ENCODE peak calls at places on chromosomes 4 and X, in ten cellular contexts. D is MM.1S, I is aorta, W is right cardiac atrium, E is IMR-90, J is K562, K is sigmoid colon, L is mammary epithelial cell, P is pancreas, A is neuronal stem cell. T is an unnamed sample. For H3K27me3 and H3K4me1, the result is how much of the 10 kb centered on the place peaks cover.

GRCh38 chr4:8515316-8516060 is 64.7 kb upstream of the GPR78 start:
- DNase-seq in D (no peak), I (no peak), W (no peak), E (peak), J (no peak), K (peak), L (no peak), P (no peak), A (no peak), T (no peak)

GRCh38 chr4:122826596-122827257 is at the start of gene FGF2:
- DNase-seq in D (peak), I (peak), W (peak), E (peak), J (peak), K (peak), L (peak), P (peak), A (peak), T (peak)

GRCh38 chr4:25842229-25842840 is 20.5 kb downstream of the SEL1L3 start:
- DNase-seq in D (peak), I (no peak), W (no peak), E (no peak), J (no peak), K (no peak), L (no peak), P (no peak), A (no peak), T (no peak)

GRCh38 chr4:39574946-39575345 is 47.7 kb upstream of the UGDH start:
- DNase-seq in D (no peak), I (no peak), W (no peak), E (no peak), J (no peak), K (no peak), L (no peak), P (no peak), A (no peak), T (no peak)

GRCh38 chr4:126778348-126778747 is 854.4 kb upstream of the INTU start:
- DNase-seq in D (no peak), I (no peak), W (no peak), E (peak), J (peak), K (no peak), L (peak), P (no peak), A (no peak), T (no peak)

GRCh38 chr4:134867027-134867426 is 665.4 kb upstream of the PABPC4L start:
- DNase-seq in D (no peak), I (no peak), W (no peak), E (no peak), J (no peak), K (no peak), L (no peak), P (no peak), A (no peak), T (no peak)

GRCh38 chr4:1693131-1693896 is 9.2 kb upstream of the FAM53A start:
- DNase-seq in D (peak), I (peak), W (peak), E (peak), J (peak), K (peak), L (peak), P (peak), A (peak), T (peak)

GRCh38 chrX:57918750-57919436 is 8.6 kb upstream of the ZXDA start:
- DNase-seq in D (peak), I (peak), W (peak), E (peak), J (no peak), K (no peak), L (no peak), P (no peak), A (no peak), T (peak)

GRCh38 chr4:108590776-108591175 is 29.6 kb upstream of the RPL34 start:
- DNase-seq in D (no peak), I (no peak), W (no peak), E (peak), J (no peak), K (no peak), L (no peak), P (no peak), A (no peak), T (no peak)

GRCh38 chrX:40056420-40056819 is 41.3 kb downstream of the BCOR start:
- DNase-seq in D (no peak), I (no peak), W (no peak), E (no peak), J (no peak), K (no peak), L (no peak), P (no peak), A (no peak), T (no peak)

GRCh38 chrX:66892004-66892403 is 253.1 kb upstream of the EDA2R start:
- DNase-seq in D (no peak), I (no peak), W (no peak), E (no peak), J (no peak), K (no peak), L (no peak), P (no peak), A (no peak), T (no peak)

GRCh38 chr4:164701665-164702064 is 52.3 kb upstream of the SMIM31 start:
- DNase-seq in D (peak), I (no peak), W (no peak), E (no peak), J (no peak), K (no peak), L (no peak), P (no peak), A (no peak), T (no peak)

GRCh38 chr4:145839151-145839550 is 99.5 kb downstream of the ZNF827 start:
- DNase-seq in D (no peak), I (no peak), W (no peak), E (peak), J (no peak), K (no peak), L (no peak), P (no peak), A (no peak), T (no peak)

GRCh38 chr4:32022071-32022470 is 1301.9 kb downstream of the PCDH7 start:
- DNase-seq in D (no peak), I (no peak), W (no peak), E (no peak), J (peak), K (no peak), L (peak), P (no peak), A (no peak), T (no peak)

GRCh38 chrX:120306640-120307039 is 4.6 kb downstream of the TMEM255A start:
- DNase-seq in D (no peak), I (no peak), W (no peak), E (no peak), J (no peak), K (no peak), L (no peak), P (no peak), A (no peak), T (no peak)

GRCh38 chr4:47533689-47534347 is 48.7 kb downstream of the ATP10D start:
- DNase-seq in D (no peak), I (no peak), W (no peak), E (peak), J (no peak), K (no peak), L (no peak), P (no peak), A (no peak), T (no peak)

GRCh38 chr4:54543088-54543795 is 114.5 kb upstream of the KIT start:
- DNase-seq in D (no peak), I (no peak), W (no peak), E (peak), J (no peak), K (no peak), L (peak), P (no peak), A (no peak), T (no peak)

GRCh38 chr4:1216869-1217294 is 32.0 kb downstream of the CTBP1 start:
- DNase-seq in D (no peak), I (no peak), W (peak), E (no peak), J (no peak), K (no peak), L (no peak), P (no peak), A (no peak), T (no peak)

DNA sequence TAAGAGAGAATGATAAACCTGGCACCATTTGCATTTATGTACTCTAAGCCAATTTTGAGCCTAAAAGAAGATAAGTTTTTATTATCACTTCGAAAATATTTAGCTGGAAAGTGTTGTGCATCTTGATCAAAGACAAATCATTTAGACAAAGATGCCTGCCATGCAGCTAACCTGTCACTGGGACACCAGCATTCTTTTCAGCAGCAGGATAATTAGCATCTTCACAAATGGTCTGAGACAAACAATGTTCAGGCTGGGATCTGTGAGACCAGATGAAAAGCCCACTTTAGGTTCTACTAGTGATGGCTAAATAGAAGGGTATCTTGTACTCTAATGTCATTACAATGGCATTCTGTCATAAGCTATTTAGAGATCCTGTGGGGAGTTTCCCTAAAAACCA is 7.1 kb downstream of the PRDM8 start:
- DNase-seq in D (no peak), I (no peak), W (no peak), E (peak), J (no peak), K (no peak), L (no peak), P (no peak), A (no peak), T (no peak)
- H3K27me3 ChIP-seq in D (under half), I (under half), W (under half), E (under half), J (under half), K (under half), L (under half), P (under half), A (half or more), T (under half)

DNA sequence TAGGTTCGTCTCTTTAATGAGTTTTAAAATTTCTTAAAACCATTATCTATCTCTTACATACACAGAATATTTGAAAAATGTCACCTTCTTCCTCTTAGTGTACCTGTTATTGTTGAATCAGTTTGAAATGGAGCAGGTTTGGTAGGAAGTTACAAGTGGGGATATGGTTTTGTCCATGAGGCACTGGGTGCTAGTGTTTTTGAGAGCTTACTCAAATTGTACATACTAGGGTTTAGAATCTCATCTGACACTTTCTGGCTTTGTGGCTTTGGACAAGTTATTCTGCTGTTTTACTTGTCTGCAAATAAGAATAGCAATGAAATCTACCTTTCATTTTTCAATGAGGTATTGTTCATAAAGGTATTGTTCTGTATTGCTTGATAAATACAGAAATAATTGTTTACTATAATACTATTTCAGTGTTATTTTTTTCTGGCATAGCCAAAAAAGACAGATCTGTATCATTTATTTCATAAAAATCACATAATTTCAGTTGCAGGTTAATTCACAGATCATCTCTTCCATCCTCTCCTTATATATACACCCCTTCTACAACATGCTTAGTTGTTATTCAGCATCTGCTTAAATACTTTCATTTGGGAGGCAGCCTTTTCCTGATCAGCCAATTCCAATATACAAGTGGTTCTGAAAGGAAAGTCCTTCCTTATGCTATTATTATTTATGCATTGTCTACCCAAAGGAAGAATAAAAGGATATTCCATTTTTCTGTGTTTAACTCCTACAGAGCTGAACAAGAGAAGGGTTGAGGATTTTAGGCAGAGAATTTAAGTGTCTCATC is 13.3 kb downstream of the NCAPG start:
- DNase-seq in D (no peak), I (no peak), W (no peak), E (no peak), J (no peak), K (no peak), L (no peak), P (no peak), A (no peak), T (no peak)
- H3K4me1 ChIP-seq in D (under half), I (under half), W (under half), E (under half), J (under half), K (under half), L (under half), P (under half), A (under half), T (under half)

GRCh38 chrX:69127466-69127865 is 37.8 kb downstream of the PJA1 start:
- DNase-seq in D (no peak), I (no peak), W (no peak), E (no peak), J (no peak), K (no peak), L (no peak), P (no peak), A (no peak), T (no peak)
- H3K27me3 ChIP-seq in D (under half), I (under half), W (under half), E (under half), J (under half), K (under half), L (under half), P (under half), A (under half), T (under half)

GRCh38 chrX:24085133-24085532 is 30.4 kb downstream of the EIF2S3 start:
- DNase-seq in D (no peak), I (no peak), W (no peak), E (no peak), J (no peak), K (no peak), L (no peak), P (no peak), A (no peak), T (no peak)

GRCh38 chrX:24079405-24079804 is 24.6 kb downstream of the EIF2S3 start:
- DNase-seq in D (no peak), I (no peak), W (no peak), E (no peak), J (no peak), K (no peak), L (no peak), P (no peak), A (no peak), T (no peak)

GRCh38 chrX:24082446-24082845 is 27.7 kb downstream of the EIF2S3 start:
- DNase-seq in D (no peak), I (no peak), W (no peak), E (no peak), J (no peak), K (no peak), L (no peak), P (no peak), A (no peak), T (no peak)

GRCh38 chrX:24081661-24082154 is 27.0 kb downstream of the EIF2S3 start:
- DNase-seq in D (peak), I (peak), W (peak), E (peak), J (peak), K (peak), L (peak), P (peak), A (peak), T (peak)

GRCh38 chrX:24080670-24081069 is 25.9 kb downstream of the EIF2S3 start:
- DNase-seq in D (no peak), I (no peak), W (no peak), E (no peak), J (no peak), K (no peak), L (no peak), P (no peak), A (no peak), T (no peak)
- H3K4me1 ChIP-seq in D (under half), I (under half), W (under half), E (under half), J (under half), K (under half), L (under half), P (under half), A (under half), T (under half)

GRCh38 chr4:4869731-4870483 is 10.4 kb downstream of the MSX1 start:
- DNase-seq in D (no peak), I (no peak), W (no peak), E (no peak), J (no peak), K (no peak), L (no peak), P (no peak), A (peak), T (no peak)
- H3K27me3 ChIP-seq in D (half or more), I (under half), W (under half), E (half or more), J (half or more), K (half or more), L (half or more), P (under half), A (half or more), T (half or more)

GRCh38 chr4:88035292-88035691 is 27.9 kb downstream of the PKD2 start:
- DNase-seq in D (no peak), I (no peak), W (no peak), E (no peak), J (no peak), K (no peak), L (no peak), P (no peak), A (no peak), T (no peak)

GRCh38 chr4:88030565-88031310 is 23.3 kb downstream of the PKD2 start:
- DNase-seq in D (peak), I (no peak), W (no peak), E (no peak), J (no peak), K (no peak), L (no peak), P (no peak), A (no peak), T (no peak)

GRCh38 chr4:88029556-88029955 is 22.1 kb downstream of the PKD2 start:
- DNase-seq in D (no peak), I (no peak), W (no peak), E (peak), J (no peak), K (no peak), L (no peak), P (no peak), A (no peak), T (no peak)

GRCh38 chr4:88037447-88037846 is 30.0 kb downstream of the PKD2 start:
- DNase-seq in D (no peak), I (no peak), W (no peak), E (no peak), J (no peak), K (no peak), L (peak), P (no peak), A (no peak), T (no peak)

GRCh38 chr4:88033309-88033708 is 25.9 kb downstream of the PKD2 start:
- DNase-seq in D (peak), I (no peak), W (no peak), E (peak), J (peak), K (no peak), L (peak), P (no peak), A (peak), T (peak)
- H3K4me1 ChIP-seq in D (under half), I (under half), W (under half), E (under half), J (under half), K (under half), L (under half), P (under half), A (under half), T (under half)

GRCh38 chrX:96480081-96480480 is 204.6 kb upstream of the DIAPH2 start:
- DNase-seq in D (no peak), I (no peak), W (no peak), E (peak), J (no peak), K (no peak), L (no peak), P (no peak), A (no peak), T (no peak)
- H3K27me3 ChIP-seq in D (under half), I (under half), W (under half), E (under half), J (under half), K (under half), L (under half), P (under half), A (under half), T (under half)

T was measured in HAP-1.